ENCODE peak calls at places on chromosomes 7 and 10, in eight cellular contexts. L is skeletal muscle cell; J is activated naive CD8-positive, alpha-beta T cell treated with anti-CD3 and anti-CD28 coated beads, Interleukin-2, amount 50 U/mL, for 24 hours; G is NCI-H2171; X is stimulated activated CD8-positive, alpha-beta memory T cell treated with anti-CD3 and anti-CD28 coated beads, Interleukin-15, amount 100 ng/mL, for 24 hours; V is hippocampal formation; H is progenitor cell of endocrine pancreas; A is kidney tubule cell. I is an unnamed sample.

GRCh38 chr10:90884414-90884813 is 12.6 kb downstream of the RPP30 start:
- DNase-seq in L (peak), J (no peak), G (no peak), X (no peak), V (no peak), H (no peak), A (no peak), I (no peak)

GRCh38 chr7:39595102-39595620 is 28.2 kb upstream of the RALA start:
- DNase-seq in L (no peak), J (no peak), G (no peak), X (no peak), V (peak), H (no peak), A (no peak), I (peak)

GRCh38 chr7:13628231-13629001 is 361.1 kb downstream of the ETV1 start:
- DNase-seq in L (no peak), J (no peak), G (no peak), X (no peak), V (no peak), H (no peak), A (peak), I (no peak)

GRCh38 chr10:86365346-86366032 is 1.1 kb downstream of the GRID1 start:
- DNase-seq in L (no peak), J (no peak), G (no peak), X (no peak), V (peak), H (no peak), A (no peak), I (no peak)

GRCh38 chr7:130480001-130480400 is 11.9 kb upstream of the MEST start:
- DNase-seq in L (no peak), J (no peak), G (no peak), X (no peak), V (no peak), H (no peak), A (no peak), I (no peak)

GRCh38 chr10:67004690-67005089 is 78.9 kb downstream of the LRRTM3 start:
- DNase-seq in L (no peak), J (no peak), G (no peak), X (no peak), V (no peak), H (no peak), A (no peak), I (no peak)

GRCh38 chr10:96416643-96417042 is 57.8 kb upstream of the OPALIN start:
- DNase-seq in L (peak), J (no peak), G (no peak), X (no peak), V (peak), H (no peak), A (no peak), I (no peak)

GRCh38 chr7:18505870-18506460 is 10.4 kb downstream of the HDAC9 start:
- DNase-seq in L (no peak), J (no peak), G (no peak), X (no peak), V (no peak), H (no peak), A (peak), I (no peak)

GRCh38 chr10:580796-581195 is 108.7 kb downstream of the DIP2C start:
- DNase-seq in L (peak), J (no peak), G (no peak), X (no peak), V (no peak), H (no peak), A (peak), I (no peak)

I was measured in T47D.